ENCODE peak calls at places on chromosomes 16 and 17, in five cellular contexts. One of them, this sample, is unnamed.
A peak's percentile ranks its signal among the peaks of the same experiment; 100 is the strongest.

GRCh38 chr17:12522743-12523181 is 142.9 kb upstream of the MYOCD start:
- DNase-seq in T-helper 9 cell: no peak
- DNase-seq in BJ: peak; percentile 62
- DNase-seq in activated CD8-positive, alpha-beta T cell treated with anti-CD3 and anti-CD28 coated beads, Interleukin-2, amount 10 ng/mL, durations not matched to agents 7 days and 5 days: no peak
- DNase-seq in astrocyte of the spinal cord: peak; percentile 80
- DNase-seq in this sample: no peak

GRCh38 chr17:10875984-10876555 is 38.2 kb upstream of the PIRT start:
- DNase-seq in T-helper 9 cell: no peak
- DNase-seq in BJ: no peak
- DNase-seq in activated CD8-positive, alpha-beta T cell treated with anti-CD3 and anti-CD28 coated beads, Interleukin-2, amount 10 ng/mL, durations not matched to agents 7 days and 5 days: peak; percentile 36
- DNase-seq in astrocyte of the spinal cord: peak; percentile 2
- DNase-seq in this sample: no peak

GRCh38 chr16:57574646-57575467 is 32.4 kb downstream of the ADGRG5 start:
- DNase-seq in T-helper 9 cell: no peak
- DNase-seq in BJ: no peak
- DNase-seq in activated CD8-positive, alpha-beta T cell treated with anti-CD3 and anti-CD28 coated beads, Interleukin-2, amount 10 ng/mL, durations not matched to agents 7 days and 5 days: peak; percentile 17
- DNase-seq in astrocyte of the spinal cord: no peak
- DNase-seq in this sample: no peak

GRCh38 chr16:4178468-4179010 is 62.3 kb upstream of the ADCY9 start:
- DNase-seq in T-helper 9 cell: no peak
- DNase-seq in BJ: no peak
- DNase-seq in activated CD8-positive, alpha-beta T cell treated with anti-CD3 and anti-CD28 coated beads, Interleukin-2, amount 10 ng/mL, durations not matched to agents 7 days and 5 days: no peak
- DNase-seq in astrocyte of the spinal cord: no peak
- DNase-seq in this sample: no peak

GRCh38 chr17:83116783-83117555 is 37.6 kb downstream of the METRNL start:
- DNase-seq in T-helper 9 cell: no peak
- DNase-seq in BJ: no peak
- DNase-seq in activated CD8-positive, alpha-beta T cell treated with anti-CD3 and anti-CD28 coated beads, Interleukin-2, amount 10 ng/mL, durations not matched to agents 7 days and 5 days: no peak
- DNase-seq in astrocyte of the spinal cord: no peak
- DNase-seq in this sample: no peak

GRCh38 chr16:17488506-17488905 is 17.7 kb upstream of the XYLT1 start:
- DNase-seq in T-helper 9 cell: no peak
- DNase-seq in BJ: no peak
- DNase-seq in activated CD8-positive, alpha-beta T cell treated with anti-CD3 and anti-CD28 coated beads, Interleukin-2, amount 10 ng/mL, durations not matched to agents 7 days and 5 days: no peak
- DNase-seq in astrocyte of the spinal cord: no peak
- DNase-seq in this sample: no peak

GRCh38 chr16:81610144-81610842 is 165.7 kb downstream of the CMIP start:
- DNase-seq in T-helper 9 cell: no peak
- DNase-seq in BJ: no peak
- DNase-seq in activated CD8-positive, alpha-beta T cell treated with anti-CD3 and anti-CD28 coated beads, Interleukin-2, amount 10 ng/mL, durations not matched to agents 7 days and 5 days: no peak
- DNase-seq in astrocyte of the spinal cord: peak; percentile 83
- DNase-seq in this sample: peak; percentile 54

GRCh38 chr17:14797021-14797420 is 468.1 kb downstream of the PMP22 start:
- DNase-seq in T-helper 9 cell: no peak
- DNase-seq in BJ: no peak
- DNase-seq in activated CD8-positive, alpha-beta T cell treated with anti-CD3 and anti-CD28 coated beads, Interleukin-2, amount 10 ng/mL, durations not matched to agents 7 days and 5 days: no peak
- DNase-seq in astrocyte of the spinal cord: no peak
- DNase-seq in this sample: no peak

GRCh38 chr17:57257911-57258885 is 1.9 kb downstream of the MSI2 start:
- DNase-seq in T-helper 9 cell: no peak
- DNase-seq in BJ: no peak
- DNase-seq in activated CD8-positive, alpha-beta T cell treated with anti-CD3 and anti-CD28 coated beads, Interleukin-2, amount 10 ng/mL, durations not matched to agents 7 days and 5 days: peak; percentile 31
- DNase-seq in astrocyte of the spinal cord: peak; percentile 23
- DNase-seq in this sample: no peak

GRCh38 chr16:90020260-90020837 is 1.1 kb upstream of the DBNDD1 start:
- DNase-seq in T-helper 9 cell: no peak
- DNase-seq in BJ: no peak
- DNase-seq in activated CD8-positive, alpha-beta T cell treated with anti-CD3 and anti-CD28 coated beads, Interleukin-2, amount 10 ng/mL, durations not matched to agents 7 days and 5 days: no peak
- DNase-seq in astrocyte of the spinal cord: peak; percentile 48
- DNase-seq in this sample: no peak

GRCh38 chr17:40547079-40547784 is 18.0 kb downstream of the CCR7 start:
- DNase-seq in T-helper 9 cell: no peak
- DNase-seq in BJ: no peak
- DNase-seq in activated CD8-positive, alpha-beta T cell treated with anti-CD3 and anti-CD28 coated beads, Interleukin-2, amount 10 ng/mL, durations not matched to agents 7 days and 5 days: peak; percentile 88
- DNase-seq in astrocyte of the spinal cord: peak; percentile 26
- DNase-seq in this sample: no peak

GRCh38 chr16:37511-37910 is 15.9 kb downstream of the POLR3K start:
- DNase-seq in T-helper 9 cell: no peak
- DNase-seq in BJ: no peak
- DNase-seq in activated CD8-positive, alpha-beta T cell treated with anti-CD3 and anti-CD28 coated beads, Interleukin-2, amount 10 ng/mL, durations not matched to agents 7 days and 5 days: no peak
- DNase-seq in astrocyte of the spinal cord: no peak
- DNase-seq in this sample: no peak

GRCh38 chr16:17519556-17519955 is 48.8 kb upstream of the XYLT1 start:
- DNase-seq in T-helper 9 cell: no peak
- DNase-seq in BJ: no peak
- DNase-seq in activated CD8-positive, alpha-beta T cell treated with anti-CD3 and anti-CD28 coated beads, Interleukin-2, amount 10 ng/mL, durations not matched to agents 7 days and 5 days: no peak
- DNase-seq in astrocyte of the spinal cord: no peak
- DNase-seq in this sample: no peak

GRCh38 chr16:55875273-55875672 is at the start of gene CES5A:
- DNase-seq in T-helper 9 cell: no peak
- DNase-seq in BJ: no peak
- DNase-seq in activated CD8-positive, alpha-beta T cell treated with anti-CD3 and anti-CD28 coated beads, Interleukin-2, amount 10 ng/mL, durations not matched to agents 7 days and 5 days: no peak
- DNase-seq in astrocyte of the spinal cord: no peak
- DNase-seq in this sample: no peak

GRCh38 chr17:41682611-41683010 is 6.1 kb upstream of the EIF1 start:
- DNase-seq in T-helper 9 cell: no peak
- DNase-seq in BJ: no peak
- DNase-seq in activated CD8-positive, alpha-beta T cell treated with anti-CD3 and anti-CD28 coated beads, Interleukin-2, amount 10 ng/mL, durations not matched to agents 7 days and 5 days: no peak
- DNase-seq in astrocyte of the spinal cord: no peak
- DNase-seq in this sample: no peak

GRCh38 chr16:74307383-74307782 is 10.8 kb downstream of the PSMD7 start:
- DNase-seq in T-helper 9 cell: no peak
- DNase-seq in BJ: no peak
- DNase-seq in activated CD8-positive, alpha-beta T cell treated with anti-CD3 and anti-CD28 coated beads, Interleukin-2, amount 10 ng/mL, durations not matched to agents 7 days and 5 days: no peak
- DNase-seq in astrocyte of the spinal cord: no peak
- DNase-seq in this sample: no peak

GRCh38 chr16:17379121-17379571 is 91.6 kb downstream of the XYLT1 start:
- DNase-seq in T-helper 9 cell: no peak
- DNase-seq in BJ: peak; percentile 73
- DNase-seq in activated CD8-positive, alpha-beta T cell treated with anti-CD3 and anti-CD28 coated beads, Interleukin-2, amount 10 ng/mL, durations not matched to agents 7 days and 5 days: no peak
- DNase-seq in astrocyte of the spinal cord: peak; percentile 66
- DNase-seq in this sample: peak; percentile 63

GRCh38 chr16:57614546-57615343 is 13.7 kb upstream of the ADGRG1 start:
- DNase-seq in T-helper 9 cell: no peak
- DNase-seq in BJ: no peak
- DNase-seq in activated CD8-positive, alpha-beta T cell treated with anti-CD3 and anti-CD28 coated beads, Interleukin-2, amount 10 ng/mL, durations not matched to agents 7 days and 5 days: peak; percentile 40
- DNase-seq in astrocyte of the spinal cord: no peak
- DNase-seq in this sample: no peak

GRCh38 chr17:17546399-17547185 is 44.9 kb downstream of the PEMT start:
- DNase-seq in T-helper 9 cell: no peak
- DNase-seq in BJ: no peak
- DNase-seq in activated CD8-positive, alpha-beta T cell treated with anti-CD3 and anti-CD28 coated beads, Interleukin-2, amount 10 ng/mL, durations not matched to agents 7 days and 5 days: no peak
- DNase-seq in astrocyte of the spinal cord: no peak
- DNase-seq in this sample: no peak

GRCh38 chr16:84683691-84684591 is 15.9 kb upstream of the USP10 start:
- DNase-seq in T-helper 9 cell: no peak
- DNase-seq in BJ: no peak
- DNase-seq in activated CD8-positive, alpha-beta T cell treated with anti-CD3 and anti-CD28 coated beads, Interleukin-2, amount 10 ng/mL, durations not matched to agents 7 days and 5 days: no peak
- DNase-seq in astrocyte of the spinal cord: no peak
- DNase-seq in this sample: no peak

GRCh38 chr17:4710693-4711634 is 532 bp downstream of the ARRB2 start:
- DNase-seq in T-helper 9 cell: peak; percentile 32
- DNase-seq in BJ: no peak
- DNase-seq in activated CD8-positive, alpha-beta T cell treated with anti-CD3 and anti-CD28 coated beads, Interleukin-2, amount 10 ng/mL, durations not matched to agents 7 days and 5 days: peak; percentile 70
- DNase-seq in astrocyte of the spinal cord: no peak
- DNase-seq in this sample: no peak

GRCh38 chr17:40615295-40615988 is 32.2 kb downstream of the SMARCE1 start:
- DNase-seq in T-helper 9 cell: no peak
- DNase-seq in BJ: no peak
- DNase-seq in activated CD8-positive, alpha-beta T cell treated with anti-CD3 and anti-CD28 coated beads, Interleukin-2, amount 10 ng/mL, durations not matched to agents 7 days and 5 days: peak; percentile 47
- DNase-seq in astrocyte of the spinal cord: peak; percentile 34
- DNase-seq in this sample: peak; percentile 5